ENCODE peak calls at places on chromosomes 7 and 10, in seven cellular contexts. N is prostate gland, Z is NB4, Y is stomach, S is upper lobe of left lung, U is GM12892, W is testis. J is an unnamed sample.

GRCh38 chr10:52135101-52135500 is 179.0 kb upstream of the DKK1 start:
- DNase-seq in N (no peak), Z (no peak), Y (no peak), S (no peak), U (no peak), W (no peak), J (no peak)

GRCh38 chr10:112981553-112981952 is 31.5 kb downstream of the TCF7L2 start:
- DNase-seq in N (no peak), Z (peak), Y (no peak), S (no peak), U (no peak), W (no peak), J (no peak)

GRCh38 chr10:98340946-98341345 is 73.0 kb upstream of the LOXL4 start:
- DNase-seq in N (no peak), Z (peak), Y (no peak), S (no peak), U (no peak), W (no peak), J (no peak)

GRCh38 chr10:132726194-132726593 is 59.8 kb downstream of the NKX6-2 start:
- DNase-seq in N (no peak), Z (no peak), Y (no peak), S (no peak), U (no peak), W (no peak), J (no peak)

GRCh38 chr10:3749597-3750351 is 35.2 kb downstream of the KLF6 start:
- DNase-seq in N (peak), Z (peak), Y (no peak), S (no peak), U (no peak), W (peak), J (no peak)

GRCh38 chr7:132257253-132257652 is 319.0 kb downstream of the PLXNA4 start:
- DNase-seq in N (no peak), Z (no peak), Y (no peak), S (no peak), U (no peak), W (no peak), J (no peak)

GRCh38 chr10:63521389-63522128 is at the start of gene REEP3:
- DNase-seq in N (peak), Z (peak), Y (peak), S (peak), U (peak), W (peak), J (peak)

GRCh38 chr10:71081229-71081560 is 131.2 kb upstream of the UNC5B start:
- DNase-seq in N (no peak), Z (no peak), Y (no peak), S (peak), U (no peak), W (peak), J (no peak)

GRCh38 chr7:158125721-158126120 is 461.9 kb downstream of the PTPRN2 start:
- DNase-seq in N (no peak), Z (no peak), Y (no peak), S (no peak), U (no peak), W (no peak), J (no peak)

GRCh38 chr10:79179404-79180309 is 110.9 kb downstream of the ZMIZ1 start:
- DNase-seq in N (no peak), Z (no peak), Y (no peak), S (no peak), U (no peak), W (no peak), J (no peak)

GRCh38 chr10:132232981-132233380 is 46.2 kb downstream of the DPYSL4 start:
- DNase-seq in N (no peak), Z (no peak), Y (no peak), S (no peak), U (no peak), W (no peak), J (no peak)

GRCh38 chr7:152076324-152076821 is 50.9 kb downstream of the GALNT11 start:
- DNase-seq in N (no peak), Z (peak), Y (peak), S (no peak), U (no peak), W (peak), J (no peak)

GRCh38 chr7:75772081-75773077 is at the start of gene CCL26:
- DNase-seq in N (no peak), Z (no peak), Y (peak), S (peak), U (no peak), W (peak), J (peak)

GRCh38 chr7:51455948-51456347 is 139.3 kb upstream of the COBL start:
- DNase-seq in N (no peak), Z (no peak), Y (no peak), S (no peak), U (no peak), W (no peak), J (no peak)

GRCh38 chr7:67392596-67393438 is 396.2 kb downstream of the TYW1 start:
- DNase-seq in N (peak), Z (no peak), Y (no peak), S (no peak), U (no peak), W (no peak), J (no peak)

GRCh38 chr10:69866246-69866687 is 64.6 kb downstream of the COL13A1 start:
- DNase-seq in N (no peak), Z (no peak), Y (no peak), S (no peak), U (no peak), W (no peak), J (no peak)

GRCh38 chr10:43961523-43962345 is 313.1 kb upstream of the ZNF32 start:
- DNase-seq in N (no peak), Z (no peak), Y (no peak), S (no peak), U (no peak), W (no peak), J (no peak)

DNA sequence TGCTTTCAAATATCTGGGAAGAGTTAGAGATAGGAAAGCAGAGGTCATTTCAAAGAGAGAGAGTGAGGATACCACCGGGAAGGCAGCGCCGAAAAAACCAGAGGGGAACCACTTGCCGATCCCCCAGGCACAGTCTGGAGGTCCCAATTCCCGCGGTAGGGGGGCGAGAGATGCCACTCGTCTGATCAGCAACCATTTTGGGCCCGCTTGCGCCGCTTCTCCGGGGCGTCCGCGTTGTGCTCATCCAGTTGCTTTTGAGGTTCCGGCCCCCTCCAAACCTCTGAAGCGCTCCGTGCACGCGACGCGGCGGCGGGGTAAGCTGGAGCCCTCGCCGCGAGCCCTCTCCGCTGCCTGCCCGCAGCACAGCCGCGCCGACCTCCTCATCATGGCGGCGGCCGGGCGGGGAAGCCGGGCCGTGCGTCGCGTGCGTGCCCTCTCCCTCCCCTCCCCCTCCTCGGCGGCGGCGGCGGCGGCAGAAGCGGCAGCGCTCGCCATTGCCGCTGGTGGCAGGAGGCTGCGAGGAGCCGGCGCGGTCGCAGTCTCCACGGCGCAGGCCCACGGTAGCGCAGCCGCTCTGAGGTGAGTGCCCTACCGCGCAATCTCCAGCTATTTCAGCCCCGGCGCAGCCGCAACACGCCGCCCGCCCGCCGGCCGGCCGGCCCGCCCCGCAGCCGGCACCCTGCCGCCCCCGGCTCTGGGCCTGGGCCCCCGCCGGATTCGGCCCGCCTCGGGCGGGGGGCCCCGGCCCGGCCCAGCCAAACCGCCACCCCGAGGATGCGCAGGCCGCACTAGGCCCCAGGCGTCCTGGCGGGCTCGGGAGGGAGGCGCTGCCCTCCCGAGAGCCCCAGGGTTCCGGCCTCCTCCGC is at the start of gene NRF1:
- DNase-seq in N (peak), Z (peak), Y (peak), S (peak), U (peak), W (peak), J (peak)
- TF ChIP-seq POLR2A in N (peak), Z (peak), Y (no peak), S (peak), U (peak), W (no peak), J (no peak)

GRCh38 chr10:32376780-32377179 is 29.8 kb upstream of the EPC1 start:
- DNase-seq in N (no peak), Z (no peak), Y (no peak), S (no peak), U (no peak), W (no peak), J (no peak)

GRCh38 chr10:32379950-32380547 is 33.1 kb upstream of the EPC1 start:
- DNase-seq in N (no peak), Z (no peak), Y (no peak), S (no peak), U (no peak), W (no peak), J (no peak)

GRCh38 chr10:32379314-32379949 is 32.5 kb upstream of the EPC1 start:
- DNase-seq in N (peak), Z (peak), Y (no peak), S (no peak), U (no peak), W (no peak), J (no peak)

GRCh38 chr10:32377458-32378370 is 30.8 kb upstream of the EPC1 start:
- DNase-seq in N (no peak), Z (peak), Y (no peak), S (no peak), U (no peak), W (peak), J (no peak)

GRCh38 chr10:32378371-32379301 is 31.7 kb upstream of the EPC1 start:
- DNase-seq in N (peak), Z (peak), Y (peak), S (peak), U (peak), W (peak), J (peak)
- TF ChIP-seq POLR2A in N (peak), Z (peak), Y (no peak), S (peak), U (peak), W (no peak), J (peak)

DNA sequence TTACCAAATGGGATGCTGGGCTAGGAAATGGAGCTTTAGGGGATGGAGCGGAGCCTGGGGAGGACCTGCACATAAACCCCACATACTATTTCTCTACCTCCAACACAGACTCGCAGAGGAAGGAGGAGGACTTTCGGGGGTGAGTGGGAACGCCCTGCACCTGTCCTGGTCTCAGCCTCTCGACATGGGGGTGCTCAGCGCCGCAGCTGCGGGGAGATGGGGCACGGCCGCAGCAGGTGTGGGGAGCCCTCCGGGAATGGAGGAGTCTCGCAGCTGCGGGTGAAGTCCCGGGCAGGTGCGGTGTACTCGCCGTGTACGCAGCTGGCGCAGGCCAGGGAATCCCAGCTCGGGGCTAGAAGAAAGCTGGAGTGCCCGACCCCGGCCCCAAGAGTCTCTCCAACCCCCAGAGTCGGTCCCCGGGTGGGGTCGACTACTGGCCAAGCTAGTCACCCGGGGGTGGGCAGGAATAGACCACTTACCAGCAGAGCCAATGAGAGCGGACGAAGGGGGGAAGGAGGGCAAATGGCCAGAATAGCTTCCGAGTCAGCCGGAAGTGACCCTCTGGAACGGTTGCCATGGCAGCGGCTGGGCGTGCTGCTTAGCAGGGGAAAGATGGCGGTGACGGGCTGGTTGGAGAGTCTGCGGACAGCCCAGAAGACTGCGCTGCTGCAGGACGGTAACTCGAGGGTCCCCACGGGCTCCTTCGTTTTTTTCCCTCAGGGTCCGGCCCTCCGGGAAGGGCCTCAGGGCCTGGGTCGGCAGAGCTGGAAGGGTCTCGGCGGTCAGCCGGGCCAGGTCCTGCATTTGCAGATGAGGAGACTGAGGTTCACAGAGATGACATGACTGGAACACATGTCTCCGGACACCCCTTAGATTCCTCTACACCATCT is at the start of the genes DPCD and POLL:
- DNase-seq in N (peak), Z (peak), Y (peak), S (peak), U (peak), W (peak), J (peak)
- TF ChIP-seq POLR2A in N (no peak), Z (peak), Y (no peak), S (peak), U (peak), W (no peak), J (no peak)

DNA sequence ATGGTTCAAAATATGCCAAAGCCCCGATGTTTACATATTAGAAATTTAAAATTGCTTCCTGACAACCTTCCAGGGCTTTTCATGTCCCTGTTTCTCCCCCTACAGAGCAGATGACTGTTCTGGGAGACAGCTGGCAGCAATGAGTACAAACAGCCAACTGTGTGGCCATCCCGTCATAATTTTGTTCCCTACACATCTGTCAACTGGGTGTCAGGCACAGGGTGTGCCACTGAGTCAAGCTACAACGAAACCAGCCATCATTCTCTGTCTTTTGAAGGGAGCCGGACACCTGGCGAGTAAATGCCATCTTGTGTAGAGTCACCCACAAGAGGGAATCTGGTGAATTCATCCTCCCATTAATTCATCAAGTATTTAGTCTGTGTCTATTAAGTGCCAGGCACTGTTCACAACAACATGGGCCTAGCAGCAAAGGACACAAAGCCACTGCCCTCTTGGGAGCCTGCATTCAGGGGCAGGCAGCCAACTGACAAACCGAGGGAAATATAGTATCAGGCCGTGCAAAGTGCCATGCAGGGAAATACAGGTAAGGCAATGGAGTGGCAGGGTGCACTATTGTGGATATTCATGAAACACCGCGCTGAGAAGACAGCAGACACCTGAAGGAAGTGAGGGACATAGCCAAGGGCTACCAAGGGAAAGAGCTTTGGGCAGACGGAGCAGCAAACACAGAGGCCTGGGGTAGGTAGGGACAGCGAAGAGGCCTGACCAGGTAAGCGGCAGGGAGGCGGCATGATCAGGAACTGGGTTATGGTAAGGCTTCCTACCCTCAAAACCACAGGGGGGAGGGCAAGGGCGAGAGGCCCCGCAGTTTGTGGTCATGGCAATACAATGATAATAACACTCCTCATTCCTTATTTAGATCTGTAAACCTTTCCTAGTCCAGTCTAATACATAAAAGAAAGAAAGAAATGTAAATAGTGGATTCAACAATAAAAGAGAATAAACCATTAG is 213.6 kb downstream of the FAM107B start:
- DNase-seq in N (no peak), Z (peak), Y (no peak), S (no peak), U (no peak), W (no peak), J (no peak)
- TF ChIP-seq POLR2A in N (no peak), Z (no peak), Y (no peak), S (no peak), U (no peak), W (no peak), J (no peak)

GRCh38 chr10:11875499-11876281 is 52.5 kb downstream of the PROSER2 start:
- DNase-seq in N (peak), Z (no peak), Y (peak), S (peak), U (no peak), W (peak), J (peak)
- TF ChIP-seq POLR2A in N (no peak), Z (no peak), Y (no peak), S (peak), U (no peak), W (no peak), J (no peak)

DNA sequence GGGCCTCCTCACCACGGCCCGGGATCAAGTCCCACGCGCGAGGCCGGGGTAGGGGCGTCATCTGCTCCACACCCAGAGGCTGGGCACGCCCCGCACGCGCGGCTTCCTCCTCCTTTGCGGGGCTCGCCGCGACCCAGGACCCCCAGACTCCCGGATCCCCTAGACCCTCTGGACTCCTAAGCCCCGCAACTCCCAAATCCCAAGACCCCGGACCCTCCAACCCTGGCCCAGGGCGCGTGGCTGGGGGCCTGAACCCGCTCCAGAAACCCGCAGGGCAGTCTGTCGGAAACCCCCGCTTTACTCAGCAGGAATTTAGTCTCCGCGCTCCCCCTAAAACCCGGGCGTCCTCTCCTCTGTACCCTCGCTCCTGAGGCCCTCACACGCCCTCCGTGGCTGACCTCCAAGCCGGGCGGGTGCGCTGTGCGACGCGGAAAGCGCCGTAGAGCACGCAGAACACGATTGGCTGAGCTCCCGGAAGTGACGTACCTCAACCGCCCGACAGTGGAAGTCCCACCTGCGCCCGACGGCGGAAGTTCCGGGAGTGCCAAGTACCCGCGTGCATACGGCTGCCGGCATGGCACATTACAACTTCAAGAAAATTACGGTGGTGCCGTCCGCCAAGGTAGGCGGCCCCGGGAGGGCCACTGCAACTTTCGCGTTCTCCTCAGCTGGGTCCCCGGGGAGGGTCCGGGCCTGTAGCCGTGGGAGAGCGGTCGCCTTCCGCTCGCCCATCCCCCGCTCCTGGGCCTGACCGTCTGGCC is at the start of gene GTPBP4:
- DNase-seq in N (peak), Z (peak), Y (peak), S (peak), U (peak), W (peak), J (peak)
- TF ChIP-seq POLR2A in N (peak), Z (peak), Y (no peak), S (peak), U (peak), W (no peak), J (peak)

DNA sequence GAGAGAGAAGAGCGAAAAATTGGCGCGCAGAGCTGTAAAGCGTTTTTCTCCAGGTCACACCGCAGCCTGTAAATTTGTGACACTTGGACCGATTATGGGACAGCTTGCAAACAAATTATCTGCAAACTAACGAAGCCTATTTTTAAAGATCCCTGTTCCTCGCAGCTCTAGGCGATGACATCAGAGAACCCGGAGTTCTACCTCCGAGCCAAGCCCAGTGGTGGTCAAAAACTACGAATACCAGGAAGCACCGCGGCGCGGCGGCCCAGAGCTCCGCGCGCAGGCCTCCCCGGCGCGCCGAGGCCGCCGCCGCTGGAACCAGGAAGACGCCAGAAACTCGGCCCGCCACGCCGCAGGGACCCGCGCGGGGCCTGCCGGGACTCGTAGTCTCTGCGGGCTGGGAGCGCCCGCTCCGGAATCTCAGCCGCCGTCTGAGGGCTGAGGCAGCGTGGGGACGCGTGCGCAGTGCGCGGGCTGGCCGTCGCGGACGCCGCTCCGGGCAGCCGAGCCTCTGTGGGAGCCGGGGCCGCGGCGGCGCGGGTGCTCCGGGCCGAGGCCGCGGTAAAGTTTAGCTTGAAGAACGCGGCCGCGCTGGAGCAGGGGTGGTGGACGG is at the start of gene PLEKHA1:
- DNase-seq in N (peak), Z (peak), Y (peak), S (peak), U (peak), W (peak), J (peak)
- TF ChIP-seq POLR2A in N (peak), Z (no peak), Y (no peak), S (peak), U (no peak), W (peak), J (no peak)

GRCh38 chr7:48250441-48250951 is 79.2 kb downstream of the ABCA13 start:
- DNase-seq in N (no peak), Z (no peak), Y (no peak), S (no peak), U (no peak), W (no peak), J (no peak)
- TF ChIP-seq POLR2A in N (no peak), Z (no peak), Y (no peak), S (no peak), U (no peak), W (no peak), J (no peak)

GRCh38 chr10:22554481-22555182 is 159.7 kb downstream of the PIP4K2A start:
- DNase-seq in N (peak), Z (no peak), Y (peak), S (peak), U (no peak), W (peak), J (peak)
- TF ChIP-seq POLR2A in N (no peak), Z (no peak), Y (no peak), S (peak), U (no peak), W (no peak), J (no peak)

J was measured in breast epithelium.